ENCODE peak calls at places on chromosome 22, in six cellular contexts. Y, Z, B, L, C and N are unnamed samples.
A peak's percentile ranks its signal among the peaks of the same experiment; 100 is the strongest.

GRCh38 chr22:23058481-23059336 is 11.6 kb upstream of the GNAZ start:
- DNase-seq in Y (peak; percentile 29), Z (no peak), B (no peak), L (peak; percentile 11), C (no peak), N (peak; percentile 10)

GRCh38 chr22:44147036-44147645 is 33.6 kb upstream of the PARVG start:
- DNase-seq in Y (no peak), Z (no peak), B (no peak), L (no peak), C (no peak), N (no peak)

GRCh38 chr22:26669060-26669481 is 11.7 kb downstream of the MIAT start:
- DNase-seq in Y (no peak), Z (peak; percentile 83), B (no peak), L (no peak), C (no peak), N (peak; percentile 54)

GRCh38 chr22:49302150-49302460 is 525.6 kb downstream of the BRD1 start:
- DNase-seq in Y (no peak), Z (no peak), B (no peak), L (no peak), C (no peak), N (no peak)

GRCh38 chr22:29621761-29622526 is 18.5 kb downstream of the NF2 start:
- DNase-seq in Y (no peak), Z (peak; percentile 40), B (no peak), L (no peak), C (peak; percentile 98), N (no peak)

GRCh38 chr22:48444320-48445112 is 1383.2 kb downstream of the BRD1 start:
- DNase-seq in Y (no peak), Z (no peak), B (no peak), L (no peak), C (peak; percentile 15), N (no peak)

GRCh38 chr22:25366876-25367466 is 147.5 kb downstream of the CRYBB2 start:
- DNase-seq in Y (peak; percentile 52), Z (no peak), B (no peak), L (no peak), C (no peak), N (no peak)

GRCh38 chr22:27405672-27406388 is 395.7 kb downstream of the MN1 start:
- DNase-seq in Y (peak; percentile 78), Z (peak; percentile 72), B (peak; percentile 69), L (peak; percentile 73), C (no peak), N (no peak)

GRCh38 chr22:29309332-29310064 is 3.0 kb downstream of the GAS2L1 start:
- DNase-seq in Y (no peak), Z (no peak), B (peak; percentile 38), L (peak; percentile 80), C (no peak), N (peak; percentile 63)

GRCh38 chr22:42061041-42061440 is 9.6 kb downstream of the NAGA start:
- DNase-seq in Y (no peak), Z (no peak), B (no peak), L (peak; percentile 8), C (no peak), N (no peak)

GRCh38 chr22:11629661-11630385 is 3898.2 kb upstream of the OR11H1 start:
- DNase-seq in Y (peak; percentile 52), Z (no peak), B (no peak), L (no peak), C (no peak), N (no peak)

GRCh38 chr22:49204599-49205214 is 623.0 kb downstream of the BRD1 start:
- DNase-seq in Y (no peak), Z (no peak), B (peak; percentile 8), L (peak; percentile 19), C (no peak), N (no peak)

GRCh38 chr22:39185601-39186012 is 33.1 kb upstream of the CBX7 start:
- DNase-seq in Y (peak; percentile 83), Z (no peak), B (no peak), L (no peak), C (peak; percentile 29), N (no peak)

GRCh38 chr22:48979482-48979881 is 848.2 kb downstream of the BRD1 start:
- DNase-seq in Y (no peak), Z (no peak), B (no peak), L (no peak), C (no peak), N (no peak)

GRCh38 chr22:26977741-26978140 is 320.4 kb downstream of the MIAT start:
- DNase-seq in Y (no peak), Z (peak; percentile 47), B (no peak), L (no peak), C (peak; percentile 24), N (no peak)

GRCh38 chr22:24592846-24593809 is at the start of gene LRRC75B:
- DNase-seq in Y (peak; percentile 93), Z (peak; percentile 92), B (peak; percentile 95), L (peak; percentile 93), C (peak; percentile 84), N (peak; percentile 39)

GRCh38 chr22:28029201-28029948 is 110.3 kb upstream of the PITPNB start:
- DNase-seq in Y (peak; percentile 63), Z (peak; percentile 24), B (peak; percentile 38), L (peak; percentile 82), C (peak; percentile 61), N (no peak)

GRCh38 chr22:39332441-39333064 is 13.1 kb upstream of the RPL3 start:
- DNase-seq in Y (no peak), Z (no peak), B (no peak), L (peak; percentile 63), C (no peak), N (no peak)

GRCh38 chr22:48739348-48740085 is 1088.2 kb downstream of the BRD1 start:
- DNase-seq in Y (no peak), Z (no peak), B (no peak), L (no peak), C (no peak), N (peak; percentile 33)

GRCh38 chr22:37957232-37957631 is 3.7 kb downstream of the POLR2F start:
- DNase-seq in Y (no peak), Z (no peak), B (no peak), L (no peak), C (no peak), N (no peak)

GRCh38 chr22:28817919-28818859 is 17.8 kb upstream of the XBP1 start:
- DNase-seq in Y (no peak), Z (peak; percentile 20), B (peak; percentile 59), L (peak; percentile 89), C (no peak), N (peak; percentile 59)

GRCh38 chr22:20092477-20092854 is 12.4 kb downstream of the DGCR8 start:
- DNase-seq in Y (no peak), Z (no peak), B (no peak), L (no peak), C (no peak), N (no peak)
- H3K4me3 ChIP-seq in Y (no peak overlapping the region), Z (no peak overlapping the region), B (no peak overlapping the region), L (no peak overlapping the region), C (no peak overlapping the region), N (no peak overlapping the region)

DNA sequence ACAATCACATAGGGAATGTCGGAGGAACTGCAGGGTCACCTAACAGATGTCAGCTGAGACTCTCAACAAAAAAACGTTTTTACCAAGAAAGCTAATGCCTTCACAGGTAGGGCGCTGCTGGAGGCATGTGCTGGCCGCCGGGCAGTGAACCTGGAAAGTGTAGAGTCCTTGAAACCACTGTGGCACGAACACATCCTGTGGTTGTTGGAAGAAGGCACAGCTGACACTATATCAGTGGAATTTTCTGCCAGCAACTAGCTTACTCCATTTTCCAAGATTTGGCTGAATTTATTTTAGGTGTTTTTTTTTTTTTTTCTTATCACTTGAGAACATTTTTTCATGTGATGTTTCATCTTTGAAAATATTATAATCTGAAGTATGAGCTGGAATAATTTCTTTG is 14.2 kb downstream of the TRMU start:
- DNase-seq in Y (no peak), Z (no peak), B (no peak), L (no peak), C (peak; percentile 66), N (no peak)
- H3K36me3 ChIP-seq in Y (peaks cover 99% of the 10 kb centered on the region), Z (peaks cover 29% of the 10 kb centered on the region), B (peaks cover 77% of the 10 kb centered on the region), L (peaks cover 100% of the 10 kb centered on the region), C (peaks cover 33% of the 10 kb centered on the region), N (peaks cover 100% of the 10 kb centered on the region)

GRCh38 chr22:19085233-19086043 is 36.8 kb downstream of the DGCR2 start:
- DNase-seq in Y (no peak), Z (peak; percentile 37), B (no peak), L (no peak), C (peak; percentile 45), N (peak; percentile 13)
- TF ChIP-seq CTCF in Y (no peak), Z (peak; percentile 48), B (peak; percentile 49), L (no peak), C (peak; percentile 38), N (peak; percentile 2)

GRCh38 chr22:36355894-36356293 is 31.9 kb downstream of the MYH9 start:
- DNase-seq in Y (no peak), Z (no peak), B (no peak), L (no peak), C (no peak), N (no peak)

GRCh38 chr22:36355362-36355761 is 32.4 kb downstream of the MYH9 start:
- DNase-seq in Y (no peak), Z (no peak), B (no peak), L (no peak), C (no peak), N (no peak)

GRCh38 chr22:36350751-36351594 is 36.8 kb downstream of the MYH9 start:
- DNase-seq in Y (no peak), Z (no peak), B (peak; percentile 62), L (no peak), C (peak; percentile 86), N (no peak)

GRCh38 chr22:36351921-36352774 is 35.6 kb downstream of the MYH9 start:
- DNase-seq in Y (no peak), Z (no peak), B (peak; percentile 72), L (peak; percentile 61), C (peak; percentile 59), N (no peak)

GRCh38 chr22:36352775-36353507 is 34.8 kb downstream of the MYH9 start:
- DNase-seq in Y (peak; percentile 77), Z (peak; percentile 25), B (peak; percentile 86), L (peak; percentile 91), C (peak; percentile 90), N (no peak)
- H3K4me3 ChIP-seq in Y (no peak overlapping the region), Z (no peak overlapping the region), B (no peak overlapping the region), L (peak overlapping the region; percentile 30), C (no peak overlapping the region), N (no peak overlapping the region)